ENCODE peak calls at places on chromosomes 7 and 10, in nine cellular contexts. K is uterus, W is adrenal gland, H is stomach, T is HCT116, X is body of pancreas, A is Peyer's patch, E is right lobe of liver, L is ovary. I is an unnamed sample.
A peak's percentile ranks its signal among the peaks of the same experiment; 100 is the strongest.

GRCh38 chr7:31958216-31958615 is 112.0 kb downstream of the PDE1C start:
- DNase-seq in A (no peak), T (no peak), H (no peak), L (no peak), K (no peak), X (no peak), E (no peak), W (no peak), I (no peak)

GRCh38 chr10:30038961-30039536 is 20.3 kb downstream of the JCAD start:
- DNase-seq in E (no peak), X (no peak), T (no peak), A (no peak), L (no peak), H (no peak), K (no peak), W (no peak), I (no peak)

GRCh38 chr7:25720427-25720826 is 431.6 kb upstream of the NFE2L3 start:
- DNase-seq in L (no peak), W (no peak), H (no peak), E (no peak), K (no peak), A (no peak), T (no peak), X (no peak), I (peak; percentile 28)

GRCh38 chr10:118246340-118247247 is 95.5 kb downstream of the FAM204A start:
- DNase-seq in W (no peak), E (no peak), K (no peak), A (no peak), T (no peak), H (no peak), L (no peak), X (no peak), I (no peak)

GRCh38 chr7:29486191-29486700 is 77.4 kb upstream of the PRR15 start:
- DNase-seq in X (no peak), A (no peak), E (no peak), T (no peak), W (no peak), L (no peak), H (no peak), K (no peak), I (no peak)

GRCh38 chr7:124667312-124667711 is 98.3 kb downstream of the GPR37 start:
- DNase-seq in W (no peak), K (no peak), L (no peak), X (no peak), E (no peak), T (no peak), H (no peak), A (no peak), I (no peak)

GRCh38 chr7:20200965-20201364 is 16.2 kb downstream of the MACC1 start:
- DNase-seq in W (no peak), A (no peak), X (no peak), K (no peak), E (no peak), H (no peak), T (no peak), L (no peak), I (no peak)

GRCh38 chr7:11768263-11768662 is 63.7 kb downstream of the THSD7A start:
- DNase-seq in T (no peak), A (no peak), W (no peak), L (no peak), E (no peak), X (no peak), K (no peak), H (no peak), I (no peak)

GRCh38 chr10:35246770-35247343 is 89.5 kb upstream of the CCNY start:
- DNase-seq in T (no peak), K (no peak), E (no peak), W (no peak), X (no peak), H (no peak), A (no peak), L (no peak), I (no peak)

GRCh38 chr10:51092402-51092801 is 18.1 kb downstream of the PRKG1 start:
- DNase-seq in A (no peak), X (peak; percentile 57), K (peak; percentile 86), T (no peak), L (peak; percentile 67), E (peak; percentile 83), W (peak; percentile 79), H (peak; percentile 53), I (peak; percentile 75)

GRCh38 chr7:47873767-47874166 is 74.5 kb downstream of the PKD1L1 start:
- DNase-seq in T (no peak), K (no peak), E (no peak), L (no peak), X (no peak), H (no peak), A (no peak), W (no peak), I (no peak)

GRCh38 chr7:54333952-54334351 is 208.2 kb upstream of the VSTM2A start:
- DNase-seq in K (no peak), W (no peak), E (no peak), A (no peak), L (no peak), T (no peak), H (no peak), X (no peak), I (no peak)

GRCh38 chr7:80588591-80588990 is 49.9 kb upstream of the CD36 start:
- DNase-seq in A (no peak), T (no peak), W (no peak), L (no peak), H (no peak), X (no peak), E (no peak), K (no peak), I (no peak)

GRCh38 chr7:112452102-112452888 is 2.0 kb downstream of the IFRD1 start:
- DNase-seq in T (no peak), X (peak; percentile 46), L (peak; percentile 43), H (peak; percentile 28), A (no peak), K (peak; percentile 38), W (peak; percentile 68), E (no peak), I (peak; percentile 81)

GRCh38 chr7:112449353-112449752 is 907 bp upstream of the IFRD1 start:
- DNase-seq in K (no peak), E (no peak), L (no peak), H (peak; percentile 37), A (no peak), X (peak; percentile 80), W (peak; percentile 64), T (peak; percentile 59), I (no peak)

GRCh38 chr7:112449902-112450806 is at the start of gene IFRD1:
- DNase-seq in X (peak; percentile 99), K (peak; percentile 99), W (peak; percentile 100), L (peak; percentile 99), H (peak; percentile 99), A (peak; percentile 99), E (peak; percentile 99), T (peak; percentile 95), I (peak; percentile 100)

GRCh38 chr7:112448891-112449290 is 1.4 kb upstream of the IFRD1 start:
- DNase-seq in W (no peak), H (no peak), E (no peak), A (no peak), K (no peak), L (no peak), T (no peak), X (no peak), I (no peak)

GRCh38 chr7:112450807-112451661 is 774 bp downstream of the IFRD1 start:
- DNase-seq in E (peak; percentile 97), T (peak; percentile 90), L (peak; percentile 96), X (peak; percentile 98), W (peak; percentile 98), A (peak; percentile 93), K (peak; percentile 95), H (peak; percentile 93), I (peak; percentile 98)
- TF ChIP-seq POLR2A in E (peak; percentile 47), T (no peak), L (peak; percentile 68), X (no peak), W (peak; percentile 61), A (no peak), K (peak; percentile 55), H (no peak), I (peak; percentile 17)

DNA sequence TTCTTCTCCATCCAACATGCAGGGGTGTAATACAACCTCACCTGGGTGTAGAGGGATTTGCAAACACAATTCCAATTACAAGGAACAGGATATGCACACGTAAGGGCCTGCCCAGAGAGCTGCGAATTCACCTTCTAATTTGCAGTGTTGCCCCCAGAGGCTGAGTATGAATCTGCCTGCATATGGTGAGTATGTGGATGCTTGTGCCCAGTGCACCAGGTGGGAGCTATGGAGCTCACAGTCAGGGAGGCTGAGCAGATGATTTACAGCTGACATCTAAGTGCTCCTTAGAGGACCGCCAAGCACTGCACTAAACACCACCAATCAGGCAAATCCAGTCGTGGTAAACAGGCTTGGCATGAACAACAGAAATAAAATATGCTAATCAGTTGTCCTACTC is 132.0 kb downstream of the RELN start:
- DNase-seq in H (no peak), L (no peak), E (no peak), W (no peak), K (no peak), T (no peak), X (no peak), A (no peak), I (no peak)
- H3K27me3 ChIP-seq in H (no peaks in the 10 kb centered on the region), L (no peaks in the 10 kb centered on the region), E (no peaks in the 10 kb centered on the region), W (no peaks in the 10 kb centered on the region), K (no peaks in the 10 kb centered on the region), T (peaks cover 4% of the 10 kb centered on the region), X (no peaks in the 10 kb centered on the region), A (no peaks in the 10 kb centered on the region), I (no peaks in the 10 kb centered on the region)

DNA sequence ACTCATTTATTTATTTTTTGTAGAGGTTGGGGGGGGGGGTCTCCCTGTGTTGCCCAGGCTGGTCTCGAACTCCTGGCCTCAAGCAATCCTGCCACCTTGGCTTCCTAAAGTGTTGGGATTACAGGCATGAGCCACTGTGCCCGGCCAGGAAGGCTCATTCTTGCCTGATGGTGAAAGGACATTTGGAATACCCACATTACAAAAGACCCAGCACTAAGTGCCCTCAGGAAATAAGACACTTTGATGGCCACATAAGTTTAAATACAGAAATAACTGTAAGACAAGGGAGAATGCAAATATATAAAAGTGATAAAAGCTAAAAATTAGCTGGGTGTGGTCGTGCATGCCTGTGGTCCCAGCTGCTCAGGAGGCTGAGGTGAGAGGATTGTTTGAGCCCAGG is 8.0 kb upstream of the SERPINE1 start:
- DNase-seq in X (no peak), L (no peak), K (no peak), H (no peak), A (no peak), E (no peak), W (no peak), T (no peak), I (no peak)
- H3K4me1 ChIP-seq in X (no peaks in the 10 kb centered on the region), L (peaks cover 22% of the 10 kb centered on the region), K (peaks cover 3% of the 10 kb centered on the region), H (peaks cover 23% of the 10 kb centered on the region), A (no peaks in the 10 kb centered on the region), E (peaks cover 21% of the 10 kb centered on the region), W (peaks cover 12% of the 10 kb centered on the region), T (peaks cover 42% of the 10 kb centered on the region), I (peaks cover 41% of the 10 kb centered on the region)

DNA sequence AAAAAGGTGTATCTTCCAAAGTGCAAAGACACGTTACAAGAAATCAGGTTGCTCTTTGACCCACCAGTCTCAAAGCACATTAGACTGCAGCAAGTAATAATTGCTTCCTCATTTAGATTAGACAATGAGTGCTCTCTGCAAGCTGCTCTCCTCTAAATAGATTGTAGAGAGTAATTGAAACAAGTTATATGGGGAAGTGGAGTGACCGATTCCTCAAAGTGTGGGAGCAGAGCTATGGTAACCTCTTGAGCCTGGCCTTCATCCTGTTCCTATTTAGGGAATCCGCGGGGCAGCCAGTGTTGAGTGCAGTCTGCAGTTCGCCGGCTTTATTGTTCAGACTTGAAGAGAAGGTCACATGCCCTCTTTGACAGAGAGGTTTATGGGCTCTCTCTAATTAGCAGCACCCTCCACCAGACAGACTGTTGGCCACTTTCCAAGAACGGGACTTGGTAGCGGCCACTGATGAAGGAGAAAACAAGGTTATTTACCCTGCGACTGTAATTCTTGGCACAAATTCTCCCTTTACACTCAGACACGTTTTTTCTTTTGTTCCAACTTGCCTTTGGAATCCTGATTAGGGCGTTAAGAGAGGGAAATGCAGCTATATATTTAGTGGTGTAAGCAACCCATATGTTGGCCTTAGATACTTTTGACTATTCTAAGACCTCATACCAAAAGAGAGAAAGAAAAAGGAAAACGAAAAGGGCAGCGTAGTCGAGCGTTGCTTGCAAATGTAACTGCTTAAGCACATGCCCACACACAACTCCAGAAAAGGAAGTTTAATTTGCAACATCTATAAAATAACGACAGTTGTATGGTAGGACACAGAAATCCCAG is 107.5 kb downstream of the REEP3 start:
- DNase-seq in X (peak; percentile 73), E (peak; percentile 61), A (peak; percentile 48), W (peak; percentile 60), K (peak; percentile 52), L (peak; percentile 35), T (peak; percentile 49), H (peak; percentile 60), I (peak; percentile 71)
- TF ChIP-seq POLR2A in X (no peak), E (peak; percentile 36), A (no peak), W (no peak), K (no peak), L (no peak), T (no peak), H (no peak), I (no peak)